ENCODE peak calls at places on chromosome 14, in seven cellular contexts. E is CD8-positive, alpha-beta T cell; Z is ovary; G is lower lobe of right lung; B is tibial artery; O is fibroblast of lung; N is ascending aorta. J is an unnamed sample. For H3K36me3 and H3K4me1, the result is how much of the 10 kb centered on the place peaks cover.

GRCh38 chr14:63438065-63438757 is 105.0 kb downstream of the PPP2R5E start:
- DNase-seq in E (no peak), Z (peak), G (no peak), B (peak), O (peak), N (no peak), J (peak)

GRCh38 chr14:47606601-47607000 is 68.8 kb downstream of the MDGA2 start:
- DNase-seq in E (no peak), Z (no peak), G (no peak), B (no peak), O (no peak), N (no peak), J (no peak)

GRCh38 chr14:36627981-36628380 is 33.7 kb upstream of the PAX9 start:
- DNase-seq in E (no peak), Z (no peak), G (no peak), B (no peak), O (no peak), N (no peak), J (no peak)

GRCh38 chr14:85093631-85094330 is 436.2 kb upstream of the FLRT2 start:
- DNase-seq in E (no peak), Z (no peak), G (no peak), B (no peak), O (peak), N (no peak), J (no peak)

GRCh38 chr14:21072102-21072501 is 2.0 kb downstream of the ARHGEF40 start:
- DNase-seq in E (no peak), Z (no peak), G (no peak), B (peak), O (peak), N (no peak), J (no peak)

GRCh38 chr14:103100281-103101121 is 6.0 kb downstream of the EXOC3L4 start:
- DNase-seq in E (no peak), Z (no peak), G (no peak), B (no peak), O (no peak), N (no peak), J (no peak)

GRCh38 chr14:51004801-51005526 is 60.7 kb upstream of the PYGL start:
- DNase-seq in E (no peak), Z (no peak), G (no peak), B (no peak), O (peak), N (no peak), J (no peak)

GRCh38 chr14:28987516-28987915 is 220.9 kb downstream of the FOXG1 start:
- DNase-seq in E (no peak), Z (no peak), G (no peak), B (no peak), O (no peak), N (no peak), J (no peak)

GRCh38 chr14:63677891-63678379 is 36.3 kb upstream of the WDR89 start:
- DNase-seq in E (no peak), Z (no peak), G (no peak), B (no peak), O (no peak), N (no peak), J (no peak)

GRCh38 chr14:101000711-101001110 is 97.2 kb upstream of the RTL1 start:
- DNase-seq in E (no peak), Z (no peak), G (no peak), B (no peak), O (no peak), N (no peak), J (no peak)

DNA sequence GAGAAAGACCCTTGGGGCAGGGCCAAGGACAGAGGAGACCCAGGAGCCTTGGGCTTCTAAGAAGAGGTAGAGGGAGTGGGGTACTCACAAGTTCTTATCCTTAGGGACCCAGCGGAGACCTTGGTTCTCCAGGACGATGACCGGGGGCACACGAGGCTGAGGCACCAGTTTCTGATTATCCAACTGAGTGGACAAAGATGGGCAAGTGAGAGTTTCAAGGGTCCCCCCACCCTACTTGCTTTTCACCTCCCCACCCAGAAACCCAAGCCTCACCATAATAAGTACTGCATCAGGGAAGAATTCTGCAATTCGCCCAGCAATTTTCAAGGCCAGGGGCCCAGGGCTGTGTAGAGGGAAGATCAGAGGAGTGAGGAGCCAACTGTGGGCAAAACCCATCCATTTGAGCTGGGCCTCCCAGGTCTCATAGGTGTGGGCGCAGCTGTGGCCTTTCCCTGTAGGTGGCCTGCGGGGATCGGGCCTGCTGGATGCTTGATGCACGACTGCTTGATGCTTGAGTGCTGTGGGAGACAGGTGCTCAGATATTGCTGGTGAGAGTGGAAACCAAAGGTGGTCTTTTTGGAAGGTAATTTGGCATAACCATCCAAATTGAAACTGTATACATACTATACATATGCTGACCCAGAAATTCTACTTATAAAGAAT is 2.0 kb downstream of the EMC9 start:
- DNase-seq in E (no peak), Z (no peak), G (no peak), B (no peak), O (no peak), N (no peak), J (no peak)
- H3K4me3 ChIP-seq in E (no peak), Z (no peak), G (peak), B (no peak), O (no peak), N (peak), J (no peak)

GRCh38 chr14:54424479-54424901 is 16.7 kb downstream of the CNIH1 start:
- DNase-seq in E (no peak), Z (no peak), G (no peak), B (no peak), O (no peak), N (no peak), J (no peak)

GRCh38 chr14:54425537-54426274 is 15.5 kb downstream of the CNIH1 start:
- DNase-seq in E (no peak), Z (no peak), G (no peak), B (no peak), O (no peak), N (no peak), J (no peak)

GRCh38 chr14:54425068-54425467 is 16.1 kb downstream of the CNIH1 start:
- DNase-seq in E (no peak), Z (no peak), G (no peak), B (no peak), O (no peak), N (no peak), J (no peak)

GRCh38 chr14:54428527-54428926 is 12.6 kb downstream of the CNIH1 start:
- DNase-seq in E (no peak), Z (no peak), G (no peak), B (no peak), O (no peak), N (no peak), J (no peak)

GRCh38 chr14:54427914-54428313 is 13.3 kb downstream of the CNIH1 start:
- DNase-seq in E (no peak), Z (no peak), G (no peak), B (no peak), O (no peak), N (no peak), J (no peak)
- H3K36me3 ChIP-seq in E (under half), Z (under half), G (half or more), B (under half), O (under half), N (half or more), J (under half)

GRCh38 chr14:73829526-73830431 is 21.9 kb upstream of the PTGR2 start:
- DNase-seq in E (no peak), Z (no peak), G (no peak), B (no peak), O (peak), N (no peak), J (no peak)

GRCh38 chr14:73833530-73834257 is 17.9 kb upstream of the PTGR2 start:
- DNase-seq in E (no peak), Z (peak), G (no peak), B (no peak), O (peak), N (no peak), J (no peak)

GRCh38 chr14:73834258-73834620 is 17.4 kb upstream of the PTGR2 start:
- DNase-seq in E (no peak), Z (no peak), G (no peak), B (no peak), O (no peak), N (no peak), J (no peak)

DNA sequence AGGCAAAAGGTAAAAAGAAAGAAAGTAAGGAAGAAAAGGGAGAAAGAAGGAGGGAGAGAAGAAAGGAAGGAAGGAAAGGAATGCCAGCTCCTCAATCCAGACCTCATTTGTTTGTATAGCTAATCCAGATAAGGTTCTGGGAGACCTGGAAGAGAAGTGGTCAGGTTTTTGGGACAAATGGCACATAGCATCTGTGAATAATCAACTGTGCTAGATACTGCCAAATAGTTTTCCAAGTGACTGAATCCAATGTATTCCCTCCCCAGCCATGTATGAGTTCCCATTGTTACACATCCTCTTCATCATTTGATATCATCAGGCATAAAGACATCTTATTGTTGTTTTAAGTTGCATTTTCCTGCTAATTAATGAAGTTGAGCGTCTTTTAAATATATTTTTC is 18.6 kb upstream of the PTGR2 start:
- DNase-seq in E (no peak), Z (no peak), G (no peak), B (no peak), O (peak), N (no peak), J (no peak)
- H3K4me1 ChIP-seq in E (under half), Z (under half), G (under half), B (under half), O (under half), N (under half), J (under half)

GRCh38 chr14:67111031-67111430 is 78.2 kb upstream of the GARIN2 start:
- DNase-seq in E (no peak), Z (no peak), G (no peak), B (no peak), O (no peak), N (no peak), J (no peak)
- H3K4me3 ChIP-seq in E (no peak), Z (no peak), G (no peak), B (no peak), O (no peak), N (no peak), J (no peak)

DNA sequence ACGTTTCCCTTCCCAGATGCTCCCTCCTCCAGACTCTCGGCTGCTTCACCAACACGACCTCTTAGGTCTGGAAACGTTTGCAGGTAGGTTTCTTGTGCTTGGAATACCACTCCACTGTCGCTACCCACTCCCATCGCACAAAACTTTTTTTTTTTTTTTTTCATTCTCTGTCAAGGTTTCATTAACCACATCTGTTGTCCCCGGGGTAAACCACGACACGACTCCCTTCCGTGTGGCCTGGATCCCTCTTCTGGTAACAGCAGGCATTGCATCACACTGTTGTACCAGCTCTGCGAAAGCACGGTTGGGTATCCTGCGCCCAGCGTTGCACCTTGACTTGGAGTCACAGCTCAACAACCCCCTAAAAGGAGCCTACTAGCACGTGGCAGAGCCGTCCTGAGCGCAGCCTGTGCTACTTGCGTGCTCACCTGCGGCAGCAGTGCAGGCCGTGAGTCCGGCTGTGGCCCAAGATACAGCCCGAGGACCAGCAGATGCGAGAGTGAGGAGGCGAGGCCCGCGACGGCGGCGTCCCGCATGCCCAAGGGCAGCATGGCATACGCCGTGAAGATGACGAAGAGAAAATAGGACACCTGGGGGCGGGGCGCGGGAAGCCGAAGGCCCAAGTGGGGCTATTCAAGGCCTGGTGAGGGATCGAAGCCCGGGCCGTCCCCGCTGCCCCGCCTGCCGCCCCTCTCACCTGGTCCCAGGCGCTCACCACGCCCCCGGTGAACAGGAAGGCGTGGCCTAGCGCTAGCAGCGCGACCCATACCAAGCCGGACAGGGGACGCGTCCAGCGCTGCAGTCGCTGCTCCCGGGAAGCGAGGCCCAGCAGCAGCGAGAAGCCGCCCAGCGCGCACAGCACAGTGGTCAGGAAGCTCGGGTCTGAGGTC is 2.5 kb downstream of the ADCY4 start:
- DNase-seq in E (peak), Z (peak), G (peak), B (peak), O (peak), N (no peak), J (peak)
- H3K36me3 ChIP-seq in E (under half), Z (under half), G (under half), B (under half), O (under half), N (under half), J (under half)

DNA sequence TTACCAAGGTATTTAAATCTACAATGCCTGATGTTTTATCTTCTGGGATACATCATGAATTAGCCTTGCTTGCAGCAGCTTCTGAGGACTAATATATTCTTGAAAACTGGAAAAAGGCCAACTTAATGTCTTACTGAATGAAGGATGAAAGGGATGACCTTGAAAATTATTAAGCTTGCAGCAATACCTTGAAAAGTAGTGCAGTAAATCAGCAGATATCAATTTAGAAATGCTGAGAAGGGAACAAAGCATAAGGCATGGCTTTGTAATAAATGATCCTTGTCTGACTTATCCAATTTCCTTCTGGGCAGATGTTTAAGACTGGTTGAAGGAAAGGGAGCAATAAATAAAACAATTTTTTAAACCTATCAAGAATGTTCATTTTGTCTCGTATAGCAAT is 37.3 kb upstream of the FERMT2 start:
- DNase-seq in E (no peak), Z (no peak), G (no peak), B (no peak), O (no peak), N (no peak), J (no peak)
- H3K4me1 ChIP-seq in E (under half), Z (under half), G (under half), B (under half), O (under half), N (under half), J (under half)

DNA sequence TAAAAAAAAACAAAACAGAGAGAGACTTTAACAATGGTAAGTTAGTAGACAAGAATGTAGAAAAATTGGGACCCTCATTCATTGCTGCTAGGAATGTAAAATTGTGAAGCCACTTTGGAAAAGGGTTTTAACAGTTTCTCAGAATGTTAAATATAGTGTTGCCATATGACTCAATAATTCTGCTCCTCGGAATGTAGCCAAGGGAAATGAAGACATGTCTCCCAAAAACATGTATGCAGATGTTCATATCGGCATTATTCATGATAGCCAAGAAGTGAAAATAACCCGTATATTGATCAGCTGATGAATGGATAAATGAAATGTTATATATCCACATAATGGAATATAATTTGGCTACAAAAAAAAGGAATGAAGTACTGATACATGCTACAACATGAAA is 132.3 kb downstream of the DAAM1 start:
- DNase-seq in E (no peak), Z (no peak), G (no peak), B (no peak), O (peak), N (no peak), J (no peak)
- H3K4me3 ChIP-seq in E (no peak), Z (no peak), G (no peak), B (no peak), O (no peak), N (no peak), J (no peak)

GRCh38 chr14:75101491-75101890 is 25.4 kb downstream of the NEK9 start:
- DNase-seq in E (no peak), Z (no peak), G (no peak), B (no peak), O (no peak), N (no peak), J (no peak)
- H3K36me3 ChIP-seq in E (under half), Z (under half), G (half or more), B (half or more), O (under half), N (half or more), J (under half)